ENCODE peak calls at places on chromosomes 3 and 15, in four cellular contexts. Q is B cell; Y is CD8-positive, alpha-beta T cell; R is Peyer's patch. X is an unnamed sample.

GRCh38 chr3:23085256-23085655 is 117.9 kb upstream of the UBE2E2 start:
- DNase-seq in Y (no peak), Q (no peak), R (no peak), X (no peak)

GRCh38 chr3:146166450-146167222 is 5.7 kb upstream of the PLOD2 start:
- DNase-seq in Q (no peak), Y (no peak), R (no peak), X (no peak)

GRCh38 chr3:107106316-107106715 is 270.9 kb upstream of the CCDC54 start:
- DNase-seq in R (no peak), Y (no peak), Q (no peak), X (no peak)

GRCh38 chr15:60660290-60661051 is 181.5 kb upstream of the ICE2 start:
- DNase-seq in Y (no peak), Q (no peak), R (no peak), X (no peak)

GRCh38 chr3:107752202-107752990 is 229.6 kb downstream of the BBX start:
- DNase-seq in R (no peak), Y (no peak), Q (no peak), X (no peak)

GRCh38 chr3:195762249-195762585 is 41.4 kb downstream of the MUC20 start:
- DNase-seq in Q (no peak), R (peak; percentile 43), Y (no peak), X (no peak)

GRCh38 chr15:31236184-31237041 is 90.2 kb upstream of the KLF13 start:
- DNase-seq in Q (no peak), Y (no peak), R (no peak), X (no peak)

GRCh38 chr15:52804526-52805081 is 14.5 kb upstream of the ONECUT1 start:
- DNase-seq in Y (no peak), Q (no peak), R (no peak), X (no peak)

GRCh38 chr3:49295489-49296058 is 18.5 kb upstream of the C3orf62 start:
- DNase-seq in R (no peak), Q (no peak), Y (no peak), X (no peak)

GRCh38 chr15:92751528-92751927 is 96.0 kb upstream of the FAM174B start:
- DNase-seq in R (no peak), Y (no peak), Q (no peak), X (no peak)

GRCh38 chr3:118548434-118548833 is 486.2 kb downstream of the IGSF11 start:
- DNase-seq in Y (no peak), R (no peak), Q (no peak), X (no peak)

GRCh38 chr15:56165234-56165633 is 78.4 kb downstream of the RFX7 start:
- DNase-seq in Y (no peak), Q (no peak), R (no peak), X (no peak)

GRCh38 chr3:44924102-44925084 is 50.0 kb downstream of the TGM4 start:
- DNase-seq in Q (no peak), Y (no peak), R (no peak), X (no peak)

GRCh38 chr15:88982304-88982945 is 69.2 kb upstream of the MFGE8 start:
- DNase-seq in R (no peak), Y (no peak), Q (no peak), X (no peak)

GRCh38 chr3:60953406-60953805 is 297.8 kb downstream of the FHIT start:
- DNase-seq in Y (no peak), R (no peak), Q (no peak), X (no peak)

GRCh38 chr3:64344721-64345207 is 119.5 kb upstream of the PRICKLE2 start:
- DNase-seq in R (no peak), Q (no peak), Y (no peak), X (no peak)

GRCh38 chr3:173584834-173585831 is 187.6 kb downstream of the NLGN1 start:
- DNase-seq in R (peak; percentile 41), Y (no peak), Q (no peak), X (no peak)

GRCh38 chr15:32822739-32823138 is 104.9 kb downstream of the GREM1 start:
- DNase-seq in Q (no peak), R (no peak), Y (no peak), X (no peak)

GRCh38 chr3:148737104-148737525 is 39.4 kb downstream of the AGTR1 start:
- DNase-seq in Q (no peak), R (no peak), Y (no peak), X (no peak)

GRCh38 chr3:118818386-118818785 is 216.3 kb downstream of the IGSF11 start:
- DNase-seq in Y (no peak), R (no peak), Q (no peak), X (no peak)

GRCh38 chr3:127224118-127224517 is 31.2 kb downstream of the PRR23E start:
- DNase-seq in Y (no peak), Q (no peak), R (no peak), X (no peak)

GRCh38 chr3:120339362-120339761 is 9.8 kb downstream of the LRRC58 start:
- DNase-seq in R (no peak), Q (no peak), Y (no peak), X (no peak)

DNA sequence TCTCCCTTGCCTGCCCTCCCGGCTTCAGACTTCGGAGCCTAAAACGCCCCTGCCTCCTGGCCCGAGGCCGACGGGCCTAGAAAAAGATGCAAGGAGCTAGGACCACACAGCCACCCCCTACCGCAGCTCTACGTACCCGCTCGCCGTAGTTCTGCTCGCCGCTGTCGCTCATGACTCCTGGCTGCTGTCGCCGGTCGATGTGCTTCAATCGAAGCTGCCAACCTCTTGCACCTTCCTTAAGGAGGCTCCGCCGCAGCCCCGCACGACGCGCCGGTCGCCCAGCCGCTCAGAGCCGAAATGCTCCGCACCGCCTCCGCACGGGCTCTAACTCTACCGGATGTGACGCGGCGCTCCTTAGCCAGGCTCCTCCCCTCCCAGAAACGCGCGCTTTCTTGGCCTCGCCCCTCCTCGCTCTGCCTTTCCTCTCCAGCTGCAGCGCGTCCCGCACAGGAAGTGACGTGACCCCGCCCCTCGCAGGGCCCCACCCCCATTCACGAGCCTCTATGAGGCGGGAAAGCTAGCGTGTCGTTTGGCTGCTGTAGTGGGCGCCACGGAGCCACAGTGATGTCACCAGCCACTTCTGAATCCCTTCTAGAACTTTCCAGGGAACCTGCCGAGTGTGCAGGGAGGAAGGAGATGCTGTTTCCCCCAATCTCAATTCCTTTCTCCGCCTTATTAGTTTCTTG is at the start of gene TRA2B:
- DNase-seq in R (peak; percentile 99), Y (peak; percentile 98), Q (peak; percentile 99), X (peak; percentile 100)
- TF ChIP-seq CTCF in R (peak; percentile 33), Y (peak; percentile 41), Q (peak; percentile 51), X (peak; percentile 44)

GRCh38 chr3:169615833-169616232 is 47.7 kb downstream of the MECOM start:
- DNase-seq in Q (no peak), R (no peak), Y (no peak), X (no peak)
- TF ChIP-seq CTCF in Q (no peak), R (no peak), Y (no peak), X (no peak)

GRCh38 chr15:74954515-74954914 is 2.1 kb downstream of the RPP25 start:
- DNase-seq in R (no peak), Q (no peak), Y (no peak), X (no peak)

GRCh38 chr15:74955017-74955416 is 1.6 kb downstream of the RPP25 start:
- DNase-seq in Q (no peak), R (no peak), Y (no peak), X (no peak)

GRCh38 chr15:74957301-74958035 is 896 bp upstream of the RPP25 start:
- DNase-seq in Q (no peak), Y (no peak), R (no peak), X (no peak)

GRCh38 chr15:74956648-74957300 is at the start of gene RPP25:
- DNase-seq in Y (peak; percentile 62), R (peak; percentile 93), Q (peak; percentile 58), X (no peak)

GRCh38 chr15:74955796-74956647 is 550 bp downstream of the RPP25 start:
- DNase-seq in Q (peak; percentile 70), Y (peak; percentile 45), R (peak; percentile 91), X (peak; percentile 68)
- TF ChIP-seq CTCF in Q (peak; percentile 54), Y (no peak), R (peak; percentile 76), X (peak; percentile 55)

GRCh38 chr3:165624761-165625160 is 212.5 kb downstream of the BCHE start:
- DNase-seq in Q (no peak), R (no peak), Y (no peak), X (no peak)
- TF ChIP-seq CTCF in Q (no peak), R (peak; percentile 50), Y (no peak), X (no peak)

X was measured in CD14-positive monocyte.